ENCODE peak calls at places on chromosomes 3 and 15, in four cellular contexts. W is HCT116, K is K562, M is HepG2. E is an unnamed sample. For H3K36me3 and H3K27me3, the result is how much of the 10 kb centered on the place peaks cover.

GRCh38 chr3:153400641-153401040 is 238.6 kb downstream of the RAP2B start:
- DNase-seq in K (no peak), W (no peak), M (no peak), E (no peak)

GRCh38 chr15:48325400-48325799 is 5.8 kb upstream of the DUT start:
- DNase-seq in W (no peak), M (no peak), K (no peak), E (no peak)

GRCh38 chr3:152524198-152525140 is 255.7 kb downstream of the MBNL1 start:
- DNase-seq in M (peak), K (peak), W (peak), E (peak)

GRCh38 chr3:187967982-187968381 is 186.0 kb upstream of the LPP start:
- DNase-seq in K (no peak), M (no peak), W (no peak), E (no peak)

GRCh38 chr15:101145362-101145761 is 106.5 kb downstream of the CHSY1 start:
- DNase-seq in W (no peak), M (peak), K (peak), E (no peak)

GRCh38 chr15:75203908-75204263 is 2.2 kb downstream of the C15orf39 start:
- DNase-seq in W (no peak), M (no peak), K (peak), E (no peak)

GRCh38 chr3:69009559-69010410 is 3.7 kb downstream of the EOGT start:
- DNase-seq in M (no peak), W (no peak), K (no peak), E (no peak)

GRCh38 chr3:191499307-191500125 is 38.6 kb downstream of the PYDC2 start:
- DNase-seq in K (peak), M (no peak), W (no peak), E (no peak)

GRCh38 chr3:183766745-183767606 is 58.4 kb downstream of the MAP6D1 start:
- DNase-seq in W (peak), K (peak), M (peak), E (peak)

GRCh38 chr3:37457392-37458065 is 283.1 kb upstream of the LRRFIP2 start:
- DNase-seq in K (no peak), M (no peak), W (no peak), E (no peak)

GRCh38 chr3:172391592-172392302 is 56.5 kb downstream of the GHSR start:
- DNase-seq in M (no peak), K (peak), W (no peak), E (no peak)

GRCh38 chr15:66961407-66961884 is 104.0 kb upstream of the SMAD3 start:
- DNase-seq in K (peak), W (no peak), M (no peak), E (no peak)

GRCh38 chr3:185685231-185686035 is 99.3 kb downstream of the SENP2 start:
- DNase-seq in M (no peak), W (no peak), K (no peak), E (no peak)

GRCh38 chr15:99981839-99982658 is 248.8 kb upstream of the LYSMD4 start:
- DNase-seq in M (no peak), W (no peak), K (no peak), E (no peak)

GRCh38 chr15:62569460-62570404 is 404.6 kb upstream of the C2CD4B start:
- DNase-seq in W (no peak), K (no peak), M (peak), E (no peak)

GRCh38 chr15:90773485-90773884 is 56.3 kb downstream of the BLM start:
- DNase-seq in K (no peak), W (no peak), M (no peak), E (no peak)

GRCh38 chr15:90774731-90775521 is 57.8 kb downstream of the BLM start:
- DNase-seq in M (no peak), K (no peak), W (peak), E (peak)

GRCh38 chr15:90765966-90766365 is 48.8 kb downstream of the BLM start:
- DNase-seq in M (no peak), W (no peak), K (no peak), E (no peak)

GRCh38 chr15:90765489-90765888 is 48.3 kb downstream of the BLM start:
- DNase-seq in W (no peak), K (no peak), M (no peak), E (no peak)

DNA sequence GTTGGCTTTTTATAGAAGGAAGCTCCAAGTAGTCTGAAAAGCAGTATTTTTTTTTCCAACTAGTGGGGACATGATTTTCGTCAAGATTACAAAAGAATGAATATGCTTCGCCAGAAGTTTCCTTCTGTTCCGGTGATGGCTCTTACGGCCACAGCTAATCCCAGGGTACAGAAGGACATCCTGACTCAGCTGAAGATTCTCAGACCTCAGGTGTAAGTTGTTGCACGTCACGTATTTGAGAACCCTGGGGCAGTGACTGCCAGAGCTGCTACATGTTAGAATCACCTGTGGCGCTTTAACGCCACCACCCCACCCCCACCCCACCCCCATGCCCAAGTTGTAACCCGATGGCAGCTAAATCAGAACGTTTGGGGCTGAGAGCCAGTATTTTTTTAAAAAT is 52.2 kb downstream of the BLM start:
- DNase-seq in W (no peak), M (no peak), K (no peak), E (no peak)
- H3K36me3 ChIP-seq in W (under half), M (under half), K (half or more), E (under half)

DNA sequence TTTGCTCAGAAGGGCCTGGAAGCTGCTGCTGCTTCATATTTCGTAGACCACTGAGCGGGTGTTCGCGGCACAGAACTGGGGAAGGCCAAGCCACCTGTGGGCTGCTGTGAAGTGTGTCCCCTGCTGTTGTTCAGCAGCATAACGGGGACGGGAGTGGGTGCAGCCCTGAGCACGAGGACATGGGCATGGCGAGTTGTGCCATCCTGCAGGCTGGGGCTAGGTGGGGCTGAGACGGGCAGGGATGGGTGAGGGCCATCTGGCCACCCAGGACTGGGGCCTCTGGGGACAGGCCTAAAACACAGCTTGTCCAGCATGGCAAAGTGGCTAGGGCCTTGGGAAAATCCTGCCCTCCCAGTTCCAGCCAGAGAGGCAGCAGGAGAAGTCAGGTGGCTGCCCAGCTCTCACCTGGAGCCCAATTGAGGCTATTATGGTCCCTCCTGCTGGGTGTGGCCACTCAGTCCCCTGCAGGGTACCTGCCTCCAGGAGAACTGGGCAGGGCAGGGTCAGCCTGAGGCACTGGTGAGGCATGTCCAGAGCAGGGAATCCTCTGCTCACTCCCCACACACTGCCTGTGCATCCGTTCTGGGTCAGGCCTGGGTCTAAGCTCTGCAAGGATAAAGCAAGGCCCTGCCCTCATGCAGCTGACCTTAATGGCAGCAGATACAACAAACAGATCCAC is 29.5 kb downstream of the CFAP100 start:
- DNase-seq in W (no peak), M (no peak), K (no peak), E (no peak)
- TF ChIP-seq TCF7L2 in W (no peak), M (no peak), K (no peak), E (no peak)

DNA sequence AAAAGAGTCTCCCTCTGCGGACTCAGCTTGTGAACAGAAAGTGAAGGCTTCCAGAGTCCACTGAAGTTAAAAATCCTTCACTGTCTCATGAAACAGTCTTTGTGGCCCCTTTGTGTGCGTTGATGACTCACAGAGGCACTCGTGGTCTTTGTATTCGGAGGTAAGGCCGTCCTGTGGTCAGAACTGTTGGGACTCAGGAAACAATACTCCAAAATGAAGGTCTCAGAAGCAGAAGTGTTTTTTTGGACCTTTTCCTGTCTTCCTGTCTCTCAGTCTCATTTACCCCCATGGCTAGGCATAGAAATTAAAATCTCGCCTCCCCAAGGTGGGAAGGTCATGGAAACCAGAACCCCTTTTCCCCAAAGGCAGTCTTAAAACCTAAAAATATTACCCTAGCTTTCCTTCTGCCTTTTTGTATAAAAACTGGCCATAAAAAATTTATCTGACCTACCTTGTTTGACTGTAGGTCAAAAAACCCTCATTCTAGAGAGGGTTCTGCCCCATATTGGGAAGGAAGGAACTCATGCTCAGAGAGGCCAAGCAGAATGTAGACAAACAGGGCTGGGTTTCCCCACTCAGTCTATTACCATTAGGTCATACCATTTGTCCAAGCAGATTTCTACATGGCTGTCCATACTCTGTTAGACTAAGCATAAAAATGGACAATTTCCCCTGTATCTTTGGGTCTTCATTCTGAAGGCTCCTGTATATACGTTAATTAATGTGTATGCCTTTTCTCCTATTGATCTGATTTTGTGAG is 19.1 kb upstream of the EPB42 start:
- DNase-seq in M (peak), K (peak), W (no peak), E (no peak)
- H3K27me3 ChIP-seq in M (under half), K (under half), W (under half), E (under half)

GRCh38 chr3:123633530-123633929 is 48.7 kb upstream of the HACD2 start:
- DNase-seq in W (no peak), K (no peak), M (peak), E (no peak)

GRCh38 chr3:123634149-123635051 is 49.5 kb upstream of the HACD2 start:
- DNase-seq in W (no peak), K (no peak), M (no peak), E (no peak)

GRCh38 chr3:123635717-123636116 is 50.9 kb upstream of the HACD2 start:
- DNase-seq in W (no peak), M (no peak), K (no peak), E (no peak)

GRCh38 chr3:123636431-123636841 is 51.6 kb upstream of the HACD2 start:
- DNase-seq in K (peak), W (no peak), M (no peak), E (no peak)

GRCh38 chr3:123635220-123635619 is 50.4 kb upstream of the HACD2 start:
- DNase-seq in M (no peak), W (no peak), K (no peak), E (no peak)
- H3K36me3 ChIP-seq in M (under half), W (under half), K (under half), E (under half)

DNA sequence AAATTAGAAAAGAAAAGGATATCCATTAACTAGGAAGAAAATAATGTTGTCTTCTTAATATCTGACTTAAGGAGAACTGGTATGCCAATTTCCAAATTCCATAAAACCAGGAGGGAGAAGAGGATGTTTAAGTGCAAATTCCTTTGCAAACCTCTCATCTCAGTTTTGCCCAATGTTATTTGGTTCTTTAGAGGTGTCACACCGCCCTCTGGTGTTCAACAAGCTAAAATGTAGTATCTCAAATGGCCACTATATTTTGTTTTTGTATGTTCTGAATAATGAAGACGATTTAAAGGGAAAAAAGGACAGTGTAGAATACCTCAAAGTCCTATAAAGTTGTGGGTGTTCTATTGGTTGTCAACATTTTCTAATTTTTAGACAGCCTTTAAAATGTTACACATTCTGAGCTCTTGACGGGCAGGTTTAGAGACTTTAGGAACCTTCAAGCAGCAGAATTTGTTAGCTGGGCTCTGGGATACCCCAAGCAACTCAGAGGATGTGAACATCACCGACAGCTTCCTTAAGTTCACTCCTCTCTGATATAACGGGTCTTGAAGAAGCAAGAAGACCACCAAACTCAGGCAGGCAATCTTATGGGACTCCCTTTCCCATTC is 458.3 kb downstream of the MFSD1 start:
- DNase-seq in W (peak), K (peak), M (peak), E (no peak)
- TF ChIP-seq TCF7L2 in W (no peak), K (no peak), M (no peak), E (no peak)

GRCh38 chr3:155745795-155746550 is 1.1 kb upstream of the PLCH1 start:
- DNase-seq in W (peak), K (no peak), M (peak), E (no peak)

GRCh38 chr3:155747286-155747685 is 2.4 kb upstream of the PLCH1 start:
- DNase-seq in M (peak), W (no peak), K (no peak), E (no peak)

GRCh38 chr3:155744626-155745324 is at the start of gene PLCH1:
- DNase-seq in K (peak), M (peak), W (peak), E (no peak)

GRCh38 chr3:155747867-155748266 is 3.0 kb upstream of the PLCH1 start:
- DNase-seq in W (no peak), M (no peak), K (no peak), E (no peak)

DNA sequence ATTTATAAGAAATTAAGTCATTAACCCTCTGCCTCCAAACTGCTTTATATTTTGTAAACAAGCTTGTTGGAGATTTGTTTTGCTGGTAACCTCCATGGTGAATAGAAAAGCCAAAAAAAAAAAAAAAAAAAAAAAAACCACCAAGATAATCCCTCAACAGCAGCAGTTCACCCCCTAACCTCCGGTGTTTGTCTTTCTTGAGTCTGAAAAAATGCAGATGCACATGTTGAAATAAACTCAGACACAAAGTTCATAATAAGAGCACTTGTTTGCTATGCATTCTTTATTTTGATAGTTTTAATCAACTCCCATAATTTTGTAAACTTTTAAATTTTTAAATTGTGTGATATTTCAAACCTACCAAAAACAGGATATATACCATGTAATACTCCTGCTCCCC is 1.8 kb upstream of the PLCH1 start:
- DNase-seq in W (no peak), K (no peak), M (peak), E (no peak)
- H3K27me3 ChIP-seq in W (under half), K (under half), M (under half), E (under half)

DNA sequence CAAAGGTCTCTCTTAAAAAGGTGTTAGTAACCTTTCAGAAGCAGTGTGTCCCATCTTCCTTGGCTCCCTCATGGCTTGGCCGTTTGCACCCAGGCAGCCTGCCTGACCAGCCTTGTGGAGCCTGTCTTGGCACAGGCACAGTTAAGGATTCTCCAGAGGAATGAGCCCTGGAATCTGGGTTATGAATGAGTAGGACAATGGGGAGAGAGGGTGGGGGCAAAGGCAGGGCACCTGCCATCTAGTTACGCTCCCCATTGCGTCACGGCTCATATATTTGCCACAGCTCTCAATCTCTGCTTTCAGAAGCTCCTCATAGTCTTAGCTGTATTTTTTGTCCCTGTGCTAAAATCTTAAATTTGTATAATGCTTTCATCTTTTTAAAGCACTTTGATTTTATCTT is 50.6 kb downstream of the WDR76 start:
- DNase-seq in K (no peak), M (peak), W (no peak), E (no peak)
- H3K36me3 ChIP-seq in K (half or more), M (under half), W (under half), E (under half)

DNA sequence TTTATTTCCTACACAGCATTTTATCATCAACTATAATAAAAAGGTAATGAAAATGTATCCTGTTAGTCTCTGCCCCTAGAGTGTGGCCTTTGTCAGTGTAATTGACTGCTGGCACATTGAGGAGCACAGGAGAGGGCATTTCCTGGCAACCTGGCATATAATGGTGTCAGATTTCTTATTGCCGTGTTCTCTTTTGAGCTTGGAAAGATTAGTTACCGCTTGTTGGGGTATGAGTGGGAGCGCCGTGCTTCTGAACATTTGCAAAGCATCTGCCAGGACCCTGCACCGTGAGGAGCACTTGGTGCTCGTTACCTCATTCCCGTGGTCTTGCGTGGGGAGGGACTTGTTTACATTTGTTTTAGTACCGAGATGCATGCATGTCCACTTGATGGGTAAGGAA is 124.4 kb downstream of the PTPRG start:
- DNase-seq in K (no peak), M (no peak), W (no peak), E (no peak)
- TF ChIP-seq TCF7L2 in K (no peak), M (no peak), W (no peak), E (no peak)

GRCh38 chr15:68572921-68573320 is 5.9 kb upstream of the CORO2B start:
- DNase-seq in K (no peak), W (no peak), M (no peak), E (no peak)
- H3K27me3 ChIP-seq in K (under half), W (under half), M (under half), E (under half)